ENCODE peak calls at places on chromosomes 7 and 10, in five cellular contexts. B is kidney; F is kidney glomerular epithelial cell; V is stimulated activated CD8-positive, alpha-beta memory T cell treated with anti-CD3 and anti-CD28 coated beads, Interleukin-4, amount 100 ng/mL, for 24 hours; K is ascending aorta. R is an unnamed sample.

GRCh38 chr10:12699258-12699700 is 302.2 kb downstream of the CCDC3 start:
- DNase-seq in B (no peak), F (peak; percentile 83), V (no peak), K (no peak), R (peak; percentile 96)

GRCh38 chr10:103448751-103449150 is 3.4 kb downstream of the CALHM2 start:
- DNase-seq in B (no peak), F (peak; percentile 4), V (no peak), K (no peak), R (peak; percentile 53)

GRCh38 chr10:7986851-7987250 is 67.6 kb upstream of the GATA3 start:
- DNase-seq in B (no peak), F (no peak), V (no peak), K (no peak), R (no peak)

GRCh38 chr10:78335691-78336401 is 302.2 kb downstream of the RPS24 start:
- DNase-seq in B (peak; percentile 73), F (peak; percentile 5), V (no peak), K (no peak), R (peak; percentile 3)

GRCh38 chr10:102484021-102484420 is 18.5 kb downstream of the ACTR1A start:
- DNase-seq in B (peak; percentile 51), F (no peak), V (no peak), K (no peak), R (no peak)

GRCh38 chr10:46290101-46290884 is 3.5 kb downstream of the ANTXRL start:
- DNase-seq in B (no peak), F (no peak), V (no peak), K (no peak), R (no peak)

GRCh38 chr7:36312064-36312914 is 77.4 kb upstream of the ANLN start:
- DNase-seq in B (no peak), F (no peak), V (no peak), K (no peak), R (no peak)

GRCh38 chr7:43650457-43651052 is 67.6 kb downstream of the STK17A start:
- DNase-seq in B (no peak), F (peak; percentile 36), V (no peak), K (no peak), R (peak; percentile 81)

GRCh38 chr10:70930251-70931000 is 42.1 kb upstream of the PCBD1 start:
- DNase-seq in B (no peak), F (no peak), V (no peak), K (no peak), R (no peak)

GRCh38 chr7:93120981-93121549 is 3.3 kb upstream of the SAMD9 start:
- DNase-seq in B (no peak), F (no peak), V (no peak), K (no peak), R (no peak)

GRCh38 chr10:51170518-51171245 is 96.4 kb downstream of the PRKG1 start:
- DNase-seq in B (no peak), F (peak; percentile 12), V (no peak), K (no peak), R (no peak)

GRCh38 chr7:33854951-33855350 is 50.4 kb upstream of the BMPER start:
- DNase-seq in B (no peak), F (peak; percentile 89), V (no peak), K (no peak), R (peak; percentile 91)

GRCh38 chr7:80708007-80708594 is 69.7 kb downstream of the CD36 start:
- DNase-seq in B (no peak), F (no peak), V (no peak), K (no peak), R (no peak)

GRCh38 chr10:18409599-18410397 is 241.6 kb downstream of the NSUN6 start:
- DNase-seq in B (no peak), F (no peak), V (no peak), K (no peak), R (no peak)

GRCh38 chr10:32943854-32944661 is 14.0 kb downstream of the ITGB1 start:
- DNase-seq in B (peak; percentile 76), F (no peak), V (no peak), K (no peak), R (no peak)

GRCh38 chr7:159200421-159200820 is 55.8 kb upstream of the VIPR2 start:
- DNase-seq in B (no peak), F (no peak), V (no peak), K (no peak), R (no peak)

GRCh38 chr10:16941865-16942264 is 124.6 kb upstream of the RSU1 start:
- DNase-seq in B (no peak), F (no peak), V (no peak), K (no peak), R (peak; percentile 14)

GRCh38 chr7:116465125-116465524 is 34.4 kb upstream of the CAV2 start:
- DNase-seq in B (no peak), F (no peak), V (no peak), K (no peak), R (no peak)

GRCh38 chr7:158017226-158018060 is 570.2 kb downstream of the PTPRN2 start:
- DNase-seq in B (no peak), F (no peak), V (no peak), K (no peak), R (no peak)

GRCh38 chr10:88095291-88095721 is 231.9 kb downstream of the PTEN start:
- DNase-seq in B (no peak), F (no peak), V (no peak), K (no peak), R (no peak)